ENCODE peak calls at places on chromosomes 5 and 9, in seven cellular contexts. I is psoas muscle, T is heart left ventricle, Y is aorta, P is GM23248, E is PC-3, K is heart right ventricle. Z is an unnamed sample.

GRCh38 chr5:402615-403359 is 40.2 kb upstream of the EXOC3 start:
- DNase-seq in I (no peak), T (no peak), Y (peak; percentile 40), P (no peak), E (peak; percentile 43), K (no peak), Z (peak; percentile 62)

GRCh38 chr9:4306066-4306787 is 6.4 kb upstream of the GLIS3 start:
- DNase-seq in I (no peak), T (no peak), Y (no peak), P (peak; percentile 90), E (no peak), K (no peak), Z (no peak)

GRCh38 chr9:106307670-106308069 is 555.3 kb upstream of the ZNF462 start:
- DNase-seq in I (no peak), T (no peak), Y (no peak), P (no peak), E (peak; percentile 57), K (no peak), Z (no peak)

GRCh38 chr5:79229357-79230174 is 6.4 kb upstream of the JMY start:
- DNase-seq in I (no peak), T (no peak), Y (no peak), P (peak; percentile 88), E (peak; percentile 81), K (no peak), Z (no peak)

GRCh38 chr9:110712955-110713354 is 44.4 kb downstream of the MUSK start:
- DNase-seq in I (no peak), T (no peak), Y (no peak), P (peak; percentile 9), E (peak; percentile 4), K (no peak), Z (no peak)

GRCh38 chr9:116464987-116465571 is 222.0 kb upstream of the TRIM32 start:
- DNase-seq in I (no peak), T (no peak), Y (no peak), P (no peak), E (no peak), K (no peak), Z (no peak)

GRCh38 chr5:134226441-134227192 is 744 bp upstream of the PPP2CA start:
- DNase-seq in I (no peak), T (no peak), Y (no peak), P (peak; percentile 42), E (no peak), K (no peak), Z (no peak)

GRCh38 chr9:76203373-76203772 is 190.9 kb downstream of the RFK start:
- DNase-seq in I (no peak), T (no peak), Y (no peak), P (peak; percentile 17), E (no peak), K (no peak), Z (no peak)

GRCh38 chr5:139911425-139912120 is 116.0 kb downstream of the PSD2 start:
- DNase-seq in I (no peak), T (no peak), Y (no peak), P (no peak), E (peak; percentile 9), K (no peak), Z (peak; percentile 82)

GRCh38 chr5:68193481-68194036 is 22.0 kb upstream of the PIK3R1 start:
- DNase-seq in I (no peak), T (no peak), Y (no peak), P (no peak), E (no peak), K (no peak), Z (no peak)

GRCh38 chr5:145943674-145944121 is 7.3 kb downstream of the SH3RF2 start:
- DNase-seq in I (no peak), T (peak; percentile 35), Y (no peak), P (peak; percentile 20), E (peak; percentile 69), K (no peak), Z (no peak)

GRCh38 chr9:18463991-18464390 is 10.0 kb upstream of the ADAMTSL1 start:
- DNase-seq in I (no peak), T (no peak), Y (no peak), P (peak; percentile 59), E (peak; percentile 61), K (no peak), Z (no peak)

GRCh38 chr9:128733256-128733655 is 9.3 kb upstream of the ZDHHC12 start:
- DNase-seq in I (no peak), T (peak; percentile 66), Y (no peak), P (peak; percentile 76), E (peak; percentile 35), K (no peak), Z (no peak)

GRCh38 chr5:94039101-94039500 is 297.7 kb upstream of the POU5F2 start:
- DNase-seq in I (no peak), T (no peak), Y (no peak), P (no peak), E (no peak), K (no peak), Z (no peak)

GRCh38 chr9:123473226-123473625 is 117.2 kb downstream of the CRB2 start:
- DNase-seq in I (no peak), T (no peak), Y (no peak), P (no peak), E (no peak), K (no peak), Z (no peak)

GRCh38 chr5:9118852-9119251 is 427.0 kb downstream of the SEMA5A start:
- DNase-seq in I (no peak), T (no peak), Y (no peak), P (no peak), E (no peak), K (no peak), Z (no peak)

GRCh38 chr5:93585753-93586385 is 2.8 kb downstream of the NR2F1 start:
- DNase-seq in I (no peak), T (no peak), Y (no peak), P (peak; percentile 43), E (no peak), K (no peak), Z (peak; percentile 44)

GRCh38 chr9:91740713-91741112 is 209.3 kb downstream of the ROR2 start:
- DNase-seq in I (no peak), T (peak; percentile 47), Y (no peak), P (peak; percentile 79), E (peak; percentile 10), K (no peak), Z (no peak)

GRCh38 chr9:87667164-87667738 is 58.7 kb upstream of the CTSL start:
- DNase-seq in I (no peak), T (no peak), Y (no peak), P (peak; percentile 20), E (no peak), K (no peak), Z (no peak)

GRCh38 chr5:155943516-155944407 is 383.2 kb upstream of the SGCD start:
- DNase-seq in I (peak; percentile 73), T (peak; percentile 47), Y (peak; percentile 77), P (peak; percentile 81), E (peak; percentile 2), K (peak; percentile 27), Z (no peak)

GRCh38 chr5:34967540-34967939 is 38.2 kb downstream of the DNAJC21 start:
- DNase-seq in I (no peak), T (no peak), Y (no peak), P (no peak), E (no peak), K (no peak), Z (no peak)

GRCh38 chr9:126204197-126204596 is 122.4 kb upstream of the MVB12B start:
- DNase-seq in I (no peak), T (no peak), Y (no peak), P (no peak), E (no peak), K (no peak), Z (no peak)
- H3K4me3 ChIP-seq in I (no peak overlapping the region), T (no peak overlapping the region), Y (no peak overlapping the region), P (no peak overlapping the region), E (no peak overlapping the region), K (no peak overlapping the region), Z (no peak overlapping the region)

DNA sequence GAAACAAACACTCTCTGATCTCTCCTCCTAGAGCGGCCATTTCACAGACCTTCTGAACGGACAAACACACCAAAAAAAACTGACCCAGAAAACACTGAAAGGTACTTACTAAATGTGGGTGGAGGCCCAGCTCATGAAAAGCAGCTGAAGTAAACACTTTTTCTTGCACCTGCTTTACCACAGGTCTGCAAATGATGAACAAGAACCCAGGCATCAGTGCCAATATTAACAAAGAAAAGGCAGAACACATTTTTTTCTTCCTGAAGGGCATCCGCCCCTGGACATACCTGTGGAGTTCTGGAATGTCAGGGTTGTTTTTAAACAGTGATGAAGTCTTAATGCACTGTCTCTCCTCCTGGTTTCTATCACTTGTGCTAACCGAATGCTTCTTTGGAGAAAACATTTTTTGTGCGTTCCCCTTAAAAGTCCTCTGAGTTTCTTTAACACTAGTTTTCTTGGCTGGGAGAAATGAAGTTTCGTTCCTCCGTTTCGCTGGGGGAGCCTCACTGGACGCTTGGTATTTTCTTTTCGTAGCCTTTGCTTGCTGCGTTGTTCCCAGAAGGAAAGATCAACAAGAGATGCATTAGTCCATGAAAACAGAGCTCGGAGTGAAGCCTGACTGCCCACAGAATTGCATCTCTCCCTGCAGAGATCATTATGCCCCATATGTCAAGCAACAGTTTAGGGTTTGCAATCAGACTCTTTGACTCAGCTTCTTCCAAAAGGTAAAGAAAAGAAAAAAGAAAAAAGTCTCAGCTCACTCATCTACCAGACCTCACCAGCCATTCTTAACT is 7.4 kb downstream of the DDX31 start:
- DNase-seq in I (no peak), T (no peak), Y (no peak), P (no peak), E (no peak), K (no peak), Z (no peak)
- H3K36me3 ChIP-seq in I (peaks cover 13% of the 10 kb centered on the region), T (peaks cover 44% of the 10 kb centered on the region), Y (peaks cover 8% of the 10 kb centered on the region), P (peaks cover 32% of the 10 kb centered on the region), E (peaks cover 25% of the 10 kb centered on the region), K (peaks cover 50% of the 10 kb centered on the region), Z (peaks cover 26% of the 10 kb centered on the region)

DNA sequence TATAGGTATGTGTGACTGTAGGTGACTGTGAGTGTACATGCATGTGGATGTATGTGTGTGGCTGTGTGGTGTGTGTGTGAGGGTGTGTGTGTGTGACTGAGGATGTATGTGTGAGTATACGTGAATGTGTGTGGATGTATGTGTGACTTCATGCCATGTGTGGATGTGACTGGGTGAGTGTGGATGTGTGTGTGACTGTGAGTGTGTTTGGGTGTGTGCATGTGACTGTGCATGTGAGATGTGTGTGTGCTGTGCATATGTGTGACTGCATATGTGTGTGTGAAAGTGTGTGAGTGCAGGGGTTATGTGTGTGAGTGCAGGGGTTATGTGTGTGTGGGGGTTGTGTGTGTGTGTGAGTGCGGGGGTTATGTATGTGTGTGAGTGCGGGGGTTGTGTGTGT is 42.3 kb downstream of the RXRA start:
- DNase-seq in I (no peak), T (no peak), Y (no peak), P (no peak), E (no peak), K (no peak), Z (no peak)
- H3K4me3 ChIP-seq in I (no peak overlapping the region), T (no peak overlapping the region), Y (no peak overlapping the region), P (no peak overlapping the region), E (no peak overlapping the region), K (no peak overlapping the region), Z (no peak overlapping the region)

DNA sequence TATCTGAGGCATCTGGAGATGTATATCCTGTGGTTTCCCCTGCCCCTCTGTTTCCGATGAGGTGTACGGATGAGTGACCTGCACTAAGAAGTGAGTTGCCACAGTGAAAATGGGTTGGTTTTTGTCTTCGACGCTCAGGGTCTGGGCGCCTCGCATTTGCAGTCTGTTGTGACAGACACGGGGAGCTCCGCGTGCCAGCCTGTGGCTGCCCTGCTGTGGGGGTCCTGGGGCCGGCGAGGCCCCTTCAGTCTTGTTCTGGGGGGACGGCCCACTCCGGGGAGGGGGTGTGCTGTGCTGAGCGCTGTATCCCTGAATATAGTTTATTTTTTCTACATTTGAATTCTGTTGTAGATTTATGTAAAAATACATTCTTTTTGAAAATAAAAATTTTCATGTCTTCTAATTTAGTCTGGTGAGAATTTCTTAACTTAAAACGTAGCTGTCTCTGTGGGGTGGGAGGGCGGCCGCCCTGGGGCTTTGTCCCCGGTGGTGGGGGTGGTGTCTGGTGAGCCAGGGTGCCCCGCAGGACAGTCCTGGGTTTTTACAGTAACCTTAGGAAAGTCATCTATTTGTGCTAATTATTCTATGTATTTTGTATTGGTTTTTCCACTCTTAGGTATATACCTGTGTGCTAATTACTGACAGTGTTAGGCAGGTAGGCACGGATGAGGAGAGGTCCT is 4.7 kb downstream of the RNU6ATAC start:
- DNase-seq in I (no peak), T (no peak), Y (peak; percentile 74), P (no peak), E (no peak), K (no peak), Z (no peak)
- H3K36me3 ChIP-seq in I (peaks cover 13% of the 10 kb centered on the region), T (peaks cover 48% of the 10 kb centered on the region), Y (peaks cover 18% of the 10 kb centered on the region), P (peaks cover 12% of the 10 kb centered on the region), E (no peaks in the 10 kb centered on the region), K (peaks cover 49% of the 10 kb centered on the region), Z (no peaks in the 10 kb centered on the region)

Z was measured in vagina.